ENCODE peak calls at places on chromosomes 4 and X, in six cellular contexts. V is HFFc6, W is psoas muscle, U is type B pancreatic cell, H is ovary, L is transverse colon. P is an unnamed sample.

GRCh38 chr4:1051472-1051871 is 40.0 kb downstream of the FGFRL1 start:
- DNase-seq in V (no peak), W (no peak), U (no peak), H (peak; percentile 11), L (no peak), P (no peak)

GRCh38 chr4:159159611-159160010 is 56.7 kb downstream of the RAPGEF2 start:
- DNase-seq in V (no peak), W (no peak), U (no peak), H (no peak), L (no peak), P (no peak)

GRCh38 chrX:55489315-55490009 is at the start of gene USP51:
- DNase-seq in V (no peak), W (peak; percentile 56), U (no peak), H (peak; percentile 75), L (peak; percentile 34), P (peak; percentile 28)

GRCh38 chrX:108139303-108139702 is 47.7 kb downstream of the ATG4A start:
- DNase-seq in V (peak; percentile 23), W (no peak), U (no peak), H (no peak), L (no peak), P (no peak)

GRCh38 chr4:121989715-121990114 is 37.9 kb upstream of the TRPC3 start:
- DNase-seq in V (no peak), W (no peak), U (no peak), H (no peak), L (no peak), P (no peak)

GRCh38 chr4:17492058-17492741 is 19.7 kb downstream of the QDPR start:
- DNase-seq in V (no peak), W (no peak), U (no peak), H (no peak), L (no peak), P (no peak)

GRCh38 chr4:972651-973424 is 531 bp downstream of the DGKQ start:
- DNase-seq in V (peak; percentile 9), W (no peak), U (no peak), H (peak; percentile 67), L (peak; percentile 54), P (no peak)

GRCh38 chrX:42269186-42269585 is 345.8 kb upstream of the CASK start:
- DNase-seq in V (no peak), W (no peak), U (no peak), H (no peak), L (no peak), P (no peak)

GRCh38 chr4:101415962-101416361 is 68.6 kb upstream of the PPP3CA start:
- DNase-seq in V (no peak), W (no peak), U (no peak), H (no peak), L (no peak), P (no peak)

GRCh38 chrX:1239681-1240142 is 27.3 kb upstream of the CRLF2 start:
- DNase-seq in V (no peak), W (peak; percentile 64), U (no peak), H (no peak), L (peak; percentile 61), P (no peak)

GRCh38 chrX:18390941-18391538 is 34.4 kb upstream of the CDKL5 start:
- DNase-seq in V (peak; percentile 31), W (peak; percentile 59), U (no peak), H (peak; percentile 62), L (peak; percentile 67), P (peak; percentile 88)
- TF ChIP-seq CTCF in V (peak; percentile 85), W (peak; percentile 78), U (peak; percentile 87), H (peak; percentile 54), L (peak; percentile 62), P (peak; percentile 73)

GRCh38 chrX:67604979-67605703 is 61.3 kb downstream of the AR start:
- DNase-seq in V (peak; percentile 93), W (no peak), U (no peak), H (no peak), L (no peak), P (no peak)
- TF ChIP-seq CTCF in V (peak; percentile 20), W (peak; percentile 11), U (no peak), H (no peak), L (no peak), P (no peak)

DNA sequence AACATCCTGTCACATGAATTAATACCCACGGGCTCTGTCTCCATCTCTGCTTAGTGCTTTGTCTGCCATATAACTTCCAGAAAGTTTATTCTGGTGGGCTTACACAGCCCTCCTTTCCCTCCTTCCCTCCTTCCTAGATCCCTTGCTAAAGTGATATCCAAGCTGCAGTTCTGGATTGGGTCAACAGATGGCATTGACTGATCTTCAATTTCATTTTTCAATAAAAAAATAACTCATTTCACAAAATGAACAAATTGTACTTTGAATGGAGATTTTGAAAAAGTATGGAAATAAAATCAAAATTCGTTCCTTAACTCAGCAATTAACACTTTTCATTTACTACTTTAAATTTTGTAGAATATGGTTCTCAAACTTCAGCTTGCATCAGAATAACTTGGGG is 94.9 kb downstream of the NXF2 start:
- DNase-seq in V (no peak), W (no peak), U (no peak), H (no peak), L (no peak), P (no peak)
- TF ChIP-seq CTCF in V (peak; percentile 58), W (no peak), U (peak; percentile 41), H (no peak), L (no peak), P (no peak)

GRCh38 chr4:83329521-83330105 is 5.0 kb downstream of the HPSE start:
- DNase-seq in V (no peak), W (no peak), U (no peak), H (no peak), L (no peak), P (no peak)

GRCh38 chr4:83326546-83326945 is 8.1 kb downstream of the HPSE start:
- DNase-seq in V (no peak), W (no peak), U (no peak), H (no peak), L (no peak), P (no peak)

GRCh38 chr4:83323136-83323535 is 11.5 kb downstream of the HPSE start:
- DNase-seq in V (no peak), W (no peak), U (no peak), H (no peak), L (no peak), P (no peak)

GRCh38 chr4:83331959-83332358 is 2.7 kb downstream of the HPSE start:
- DNase-seq in V (no peak), W (no peak), U (no peak), H (no peak), L (no peak), P (no peak)

DNA sequence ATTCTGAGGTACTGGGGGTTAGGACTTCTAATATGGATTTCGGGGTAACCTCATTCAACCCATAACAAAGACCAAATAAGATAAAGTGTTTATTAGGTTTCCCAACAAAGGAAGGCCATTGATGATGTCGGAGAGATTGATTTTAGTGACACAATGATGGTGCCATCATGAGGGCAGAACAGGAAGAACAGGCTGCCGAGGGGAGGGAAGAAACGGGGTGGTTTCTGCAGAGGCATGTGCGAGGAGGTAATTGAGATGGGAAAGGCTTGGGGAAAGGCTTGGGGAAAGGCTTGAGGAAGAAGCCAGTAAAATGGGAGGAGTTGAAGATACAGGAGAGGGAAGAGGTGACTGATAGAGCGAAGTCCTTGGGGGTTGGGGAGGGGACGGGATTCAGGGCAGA is 6.2 kb downstream of the HPSE start:
- DNase-seq in V (no peak), W (no peak), U (no peak), H (no peak), L (no peak), P (no peak)
- TF ChIP-seq CTCF in V (peak; percentile 13), W (no peak), U (no peak), H (no peak), L (no peak), P (no peak)

GRCh38 chrX:27555514-27555913 is 34.6 kb upstream of the DCAF8L2 start:
- DNase-seq in V (no peak), W (no peak), U (no peak), H (no peak), L (no peak), P (no peak)
- TF ChIP-seq CTCF in V (no peak), W (peak; percentile 15), U (peak; percentile 73), H (no peak), L (peak; percentile 44), P (peak; percentile 5)

GRCh38 chr4:148425327-148426110 is 16.7 kb downstream of the NR3C2 start:
- DNase-seq in V (no peak), W (no peak), U (no peak), H (no peak), L (no peak), P (no peak)
- TF ChIP-seq CTCF in V (no peak), W (no peak), U (peak; percentile 33), H (no peak), L (no peak), P (no peak)

GRCh38 chrX:81257817-81258216 is 55.9 kb downstream of the SH3BGRL start:
- DNase-seq in V (no peak), W (no peak), U (no peak), H (no peak), L (no peak), P (no peak)

GRCh38 chrX:81261576-81261975 is 59.7 kb downstream of the SH3BGRL start:
- DNase-seq in V (peak; percentile 19), W (no peak), U (no peak), H (no peak), L (no peak), P (no peak)

GRCh38 chrX:81259714-81260395 is 58.0 kb downstream of the SH3BGRL start:
- DNase-seq in V (peak; percentile 25), W (no peak), U (no peak), H (no peak), L (no peak), P (no peak)

GRCh38 chrX:81259008-81259713 is 57.3 kb downstream of the SH3BGRL start:
- DNase-seq in V (peak; percentile 4), W (no peak), U (no peak), H (no peak), L (no peak), P (no peak)

DNA sequence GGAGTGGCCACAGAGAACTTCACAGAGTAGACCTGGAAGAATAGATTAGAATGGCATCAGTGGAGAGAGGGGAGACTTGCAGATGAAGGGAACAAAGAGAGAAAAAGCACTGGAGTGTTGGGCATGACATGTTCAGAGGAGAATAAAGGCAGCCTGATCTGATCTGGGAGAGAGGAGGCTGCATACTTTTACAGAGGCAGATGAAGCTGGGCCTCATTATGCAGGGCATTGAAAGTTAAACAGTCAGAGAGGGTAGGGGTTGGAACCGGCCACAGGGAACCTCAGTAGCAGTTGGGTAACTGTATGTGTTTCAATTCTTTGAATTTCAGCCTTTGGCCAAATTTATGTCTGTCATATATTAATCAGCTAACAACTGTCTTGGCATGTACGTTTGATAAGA is 61.2 kb downstream of the SH3BGRL start:
- DNase-seq in V (no peak), W (no peak), U (no peak), H (no peak), L (no peak), P (no peak)
- TF ChIP-seq CTCF in V (no peak), W (no peak), U (no peak), H (no peak), L (no peak), P (no peak)